ENCODE peak calls at places on chromosomes 5 and 9, in eight cellular contexts. K is breast epithelium, Z is SJSA1, P is dorsolateral prefrontal cortex, M is psoas muscle, U is Karpas-422, A is neuronal stem cell, V is H1. O is an unnamed sample.
A peak's percentile ranks its signal among the peaks of the same experiment; 100 is the strongest.

GRCh38 chr9:135550344-135550918 is 4.5 kb downstream of the OBP2A start:
- DNase-seq in K (no peak), Z (no peak), P (peak; percentile 21), M (no peak), U (no peak), A (no peak), V (no peak), O (no peak)

GRCh38 chr5:32767948-32768427 is 56.9 kb downstream of the NPR3 start:
- DNase-seq in K (no peak), Z (peak; percentile 57), P (no peak), M (no peak), U (no peak), A (no peak), V (no peak), O (peak; percentile 79)

GRCh38 chr5:169331292-169331852 is 30.4 kb upstream of the SLIT3 start:
- DNase-seq in K (no peak), Z (no peak), P (no peak), M (no peak), U (no peak), A (no peak), V (no peak), O (no peak)

GRCh38 chr5:101288633-101289032 is 385.6 kb upstream of the ST8SIA4 start:
- DNase-seq in K (no peak), Z (no peak), P (no peak), M (no peak), U (no peak), A (no peak), V (no peak), O (no peak)

GRCh38 chr9:133130721-133131244 is 9.7 kb upstream of the RALGDS start:
- DNase-seq in K (no peak), Z (no peak), P (no peak), M (peak; percentile 56), U (peak; percentile 72), A (no peak), V (no peak), O (no peak)

GRCh38 chr5:42962139-42962538 is 78.0 kb downstream of the ANXA2R start:
- DNase-seq in K (no peak), Z (no peak), P (no peak), M (no peak), U (no peak), A (no peak), V (no peak), O (no peak)

GRCh38 chr9:133239533-133240090 is 30.6 kb upstream of the OBP2B start:
- DNase-seq in K (peak; percentile 42), Z (no peak), P (peak; percentile 15), M (no peak), U (no peak), A (no peak), V (no peak), O (peak; percentile 48)

GRCh38 chr5:37889612-37890317 is 49.9 kb upstream of the GDNF start:
- DNase-seq in K (no peak), Z (peak; percentile 66), P (no peak), M (no peak), U (no peak), A (no peak), V (no peak), O (no peak)

GRCh38 chr5:175872287-175873089 is 1.1 kb downstream of the CPLX2 start:
- DNase-seq in K (no peak), Z (no peak), P (no peak), M (no peak), U (no peak), A (no peak), V (no peak), O (no peak)

GRCh38 chr5:60066502-60066901 is 173.0 kb upstream of the PDE4D start:
- DNase-seq in K (no peak), Z (peak; percentile 13), P (no peak), M (no peak), U (no peak), A (no peak), V (no peak), O (no peak)

GRCh38 chr9:73780916-73781315 is 629.3 kb downstream of the ANXA1 start:
- DNase-seq in K (no peak), Z (no peak), P (no peak), M (no peak), U (no peak), A (no peak), V (no peak), O (no peak)

GRCh38 chr9:99269429-99269828 is 47.3 kb downstream of the SEC61B start:
- DNase-seq in K (no peak), Z (no peak), P (no peak), M (no peak), U (no peak), A (no peak), V (no peak), O (no peak)

GRCh38 chr5:143898914-143899591 is 87.1 kb downstream of the HMHB1 start:
- DNase-seq in K (no peak), Z (no peak), P (no peak), M (no peak), U (no peak), A (no peak), V (no peak), O (no peak)
- H3K27ac ChIP-seq in K (no peak overlapping the region), Z (no peak overlapping the region), P (no peak overlapping the region), M (no peak overlapping the region), U (no peak overlapping the region), A (no peak overlapping the region), V (no peak overlapping the region), O (no peak overlapping the region)

DNA sequence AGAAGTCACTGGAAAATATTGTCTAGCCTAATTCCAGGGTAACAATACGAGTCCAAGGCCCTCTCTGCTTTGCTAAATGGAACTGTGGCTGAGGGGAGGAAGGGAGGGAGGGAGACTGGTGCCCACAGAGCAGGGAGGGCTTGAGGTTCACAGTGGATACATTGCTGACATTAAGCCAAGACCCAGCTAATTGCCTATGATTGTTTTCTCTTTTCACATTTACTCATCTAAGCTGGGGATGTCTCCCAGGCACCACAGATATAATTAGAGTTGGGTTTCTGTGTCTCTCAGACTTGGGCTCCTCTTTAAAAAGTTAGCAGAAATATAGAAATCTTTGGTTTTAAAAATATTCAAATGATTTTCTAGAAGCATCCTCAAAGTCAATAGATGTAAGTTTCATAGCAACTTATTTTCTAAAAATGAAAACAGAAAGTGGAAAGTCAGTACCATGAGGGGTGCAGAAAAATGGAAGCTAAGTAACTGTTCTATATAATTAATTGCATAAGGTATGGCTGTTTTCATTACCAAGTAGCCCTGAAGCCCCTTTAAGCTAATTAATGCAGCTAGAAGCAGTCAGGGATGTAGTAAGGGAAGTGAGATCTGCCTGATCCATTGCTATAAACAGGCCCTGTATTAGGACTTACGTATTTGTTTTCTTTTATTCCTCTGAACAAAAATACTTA is 259.8 kb downstream of the NDUFS4 start:
- DNase-seq in K (no peak), Z (no peak), P (no peak), M (no peak), U (no peak), A (no peak), V (no peak), O (no peak)
- H3K27ac ChIP-seq in K (no peak overlapping the region), Z (no peak overlapping the region), P (no peak overlapping the region), M (no peak overlapping the region), U (no peak overlapping the region), A (no peak overlapping the region), V (no peak overlapping the region), O (no peak overlapping the region)

GRCh38 chr9:127225747-127226646 is 38.6 kb upstream of the GARNL3 start:
- DNase-seq in K (no peak), Z (no peak), P (no peak), M (no peak), U (no peak), A (no peak), V (no peak), O (peak; percentile 76)
- H3K27ac ChIP-seq in K (peak overlapping the region; percentile 25), Z (no peak overlapping the region), P (peak overlapping the region; percentile 89), M (peak overlapping the region; percentile 49), U (no peak overlapping the region), A (no peak overlapping the region), V (no peak overlapping the region), O (peak overlapping the region; percentile 83)

DNA sequence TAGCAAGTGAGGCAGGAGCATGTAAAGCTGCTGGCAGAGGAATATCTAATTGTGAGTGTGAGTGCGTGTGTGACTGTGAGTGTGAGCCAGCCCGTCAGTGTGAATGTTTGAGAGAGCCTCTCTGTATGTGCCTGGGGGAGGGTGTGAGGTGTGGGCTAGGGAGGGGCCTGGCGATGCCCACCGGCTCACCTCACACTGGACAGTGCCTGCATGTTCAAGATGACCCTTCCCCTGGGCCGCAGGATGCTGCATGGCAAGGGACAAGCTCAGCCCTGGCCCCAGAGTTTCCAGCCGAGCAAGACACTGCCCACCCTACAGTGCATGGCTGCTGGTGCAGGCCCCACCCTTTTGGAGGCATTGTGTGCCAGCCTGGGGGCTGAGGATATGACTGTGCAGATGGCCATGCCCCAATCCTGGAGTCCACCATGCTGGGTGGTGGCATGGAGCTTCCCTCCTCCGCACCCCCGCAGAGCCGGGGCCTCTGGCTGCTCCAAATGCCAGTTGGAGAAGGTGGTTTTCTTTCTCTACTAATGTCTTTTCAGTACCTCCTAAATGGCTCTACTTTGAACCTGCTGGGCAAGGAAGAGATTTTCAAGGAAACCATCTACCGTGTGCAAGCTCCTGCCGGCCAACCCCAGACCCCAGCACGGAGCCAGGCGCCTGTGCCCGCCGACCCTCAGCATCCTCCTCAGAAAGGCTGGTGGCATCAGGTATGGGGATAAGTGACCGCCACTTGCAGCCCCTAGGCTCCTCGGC is 27.6 kb downstream of the FGD3 start:
- DNase-seq in K (no peak), Z (no peak), P (no peak), M (no peak), U (no peak), A (no peak), V (no peak), O (no peak)
- H3K27ac ChIP-seq in K (no peak overlapping the region), Z (no peak overlapping the region), P (no peak overlapping the region), M (no peak overlapping the region), U (no peak overlapping the region), A (no peak overlapping the region), V (no peak overlapping the region), O (no peak overlapping the region)

GRCh38 chr9:131627326-131627845 is 82.1 kb downstream of the PRRT1B start:
- DNase-seq in K (no peak), Z (peak; percentile 65), P (no peak), M (no peak), U (no peak), A (no peak), V (no peak), O (no peak)
- H3K27ac ChIP-seq in K (peak overlapping the region; percentile 48), Z (peak overlapping the region; percentile 67), P (no peak overlapping the region), M (peak overlapping the region; percentile 79), U (no peak overlapping the region), A (no peak overlapping the region), V (no peak overlapping the region), O (no peak overlapping the region)

GRCh38 chr9:124342946-124343485 is 72.2 kb downstream of the PSMB7 start:
- DNase-seq in K (no peak), Z (peak; percentile 80), P (peak; percentile 82), M (peak; percentile 91), U (no peak), A (peak; percentile 40), V (no peak), O (peak; percentile 91)

GRCh38 chr9:124339603-124340146 is 75.6 kb downstream of the PSMB7 start:
- DNase-seq in K (no peak), Z (no peak), P (no peak), M (no peak), U (no peak), A (no peak), V (no peak), O (no peak)

GRCh38 chr9:124340219-124341069 is 74.8 kb downstream of the PSMB7 start:
- DNase-seq in K (no peak), Z (no peak), P (no peak), M (peak; percentile 40), U (no peak), A (no peak), V (no peak), O (no peak)

GRCh38 chr9:124342402-124342945 is 72.8 kb downstream of the PSMB7 start:
- DNase-seq in K (no peak), Z (no peak), P (no peak), M (peak; percentile 46), U (no peak), A (no peak), V (no peak), O (no peak)

GRCh38 chr9:124341455-124342170 is 73.6 kb downstream of the PSMB7 start:
- DNase-seq in K (no peak), Z (no peak), P (no peak), M (peak; percentile 42), U (no peak), A (no peak), V (no peak), O (no peak)
- H3K27ac ChIP-seq in K (no peak overlapping the region), Z (no peak overlapping the region), P (no peak overlapping the region), M (no peak overlapping the region), U (no peak overlapping the region), A (no peak overlapping the region), V (no peak overlapping the region), O (peak overlapping the region; percentile 80)

O was measured in ascending aorta.